ENCODE peak calls at places on chromosomes 4 and X, in five cellular contexts. A is AG09309, F is fibroblast of the aortic adventitia, L is IMR-90, W is WERI-Rb-1. T is an unnamed sample.

GRCh38 chr4:88275516-88275915 is 8.8 kb downstream of the PPM1K start:
- DNase-seq in A (no peak), F (no peak), L (peak; percentile 11), W (no peak), T (no peak)

GRCh38 chrX:119757979-119758681 is at the start of gene SOWAHD:
- DNase-seq in A (no peak), F (no peak), L (no peak), W (peak; percentile 29), T (peak; percentile 6)

GRCh38 chr4:26267087-26267486 is 53.7 kb upstream of the RBPJ start:
- DNase-seq in A (peak; percentile 7), F (peak; percentile 92), L (peak; percentile 53), W (no peak), T (no peak)

GRCh38 chr4:41028392-41029076 is 185.8 kb downstream of the APBB2 start:
- DNase-seq in A (peak; percentile 55), F (peak; percentile 65), L (peak; percentile 67), W (no peak), T (no peak)

GRCh38 chr4:56139241-56139827 is 190.6 kb downstream of the CEP135 start:
- DNase-seq in A (no peak), F (no peak), L (no peak), W (no peak), T (no peak)

GRCh38 chr4:23903859-23904438 is 14.1 kb upstream of the PPARGC1A start:
- DNase-seq in A (no peak), F (peak; percentile 0), L (no peak), W (no peak), T (no peak)

GRCh38 chrX:77493677-77494553 is 46.7 kb downstream of the FGF16 start:
- DNase-seq in A (peak; percentile 10), F (peak; percentile 23), L (peak; percentile 88), W (peak; percentile 89), T (peak; percentile 40)

GRCh38 chr4:94472056-94472826 is 20.5 kb downstream of the PDLIM5 start:
- DNase-seq in A (peak; percentile 78), F (peak; percentile 80), L (peak; percentile 69), W (no peak), T (peak; percentile 79)

GRCh38 chrX:152259150-152259549 is 120.8 kb upstream of the MAGEA10 start:
- DNase-seq in A (no peak), F (no peak), L (no peak), W (no peak), T (no peak)
- H3K4me3 ChIP-seq in A (no peak overlapping the region), F (no peak overlapping the region), L (no peak overlapping the region), W (no peak overlapping the region), T (no peak overlapping the region)

GRCh38 chr4:39621582-39621981 is 17.1 kb downstream of the SMIM14 start:
- DNase-seq in A (no peak), F (peak; percentile 68), L (peak; percentile 81), W (no peak), T (peak; percentile 73)
- H3K4me3 ChIP-seq in A (no peak overlapping the region), F (no peak overlapping the region), L (no peak overlapping the region), W (no peak overlapping the region), T (no peak overlapping the region)

GRCh38 chr4:59818656-59819055 is 1381.5 kb upstream of the ADGRL3 start:
- DNase-seq in A (no peak), F (no peak), L (no peak), W (no peak), T (no peak)
- H3K4me3 ChIP-seq in A (no peak overlapping the region), F (no peak overlapping the region), L (no peak overlapping the region), W (no peak overlapping the region), T (no peak overlapping the region)

DNA sequence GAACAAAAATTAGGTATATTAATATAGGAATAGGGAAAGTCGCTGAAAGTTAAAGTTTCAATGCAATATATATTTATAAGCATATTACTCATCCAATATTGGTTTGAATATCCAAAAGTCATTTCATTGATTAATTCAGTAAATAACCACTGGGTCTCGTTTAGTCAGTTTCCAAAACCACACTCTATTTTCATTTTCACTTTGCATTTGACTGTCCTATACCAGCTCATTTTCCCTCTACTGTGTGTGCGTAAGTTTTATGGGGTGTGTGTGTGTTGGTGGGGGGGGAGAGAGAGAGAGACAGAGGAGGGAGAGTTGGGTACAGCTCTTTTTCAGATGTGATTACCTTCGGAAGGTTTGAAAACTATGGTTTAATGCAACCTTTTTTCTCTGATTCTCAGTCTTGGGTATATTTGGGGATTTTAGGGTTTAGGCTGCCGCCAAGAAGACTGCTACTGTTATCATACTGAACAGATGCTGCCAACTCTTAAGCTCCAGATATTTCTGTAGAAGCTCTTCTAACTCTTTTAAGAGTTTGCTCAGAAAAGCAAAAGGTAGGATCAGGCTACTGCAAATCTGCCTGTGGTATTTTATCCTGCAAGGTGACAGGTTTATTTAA is 1427.4 kb downstream of the PCDH7 start:
- DNase-seq in A (no peak), F (peak; percentile 9), L (no peak), W (no peak), T (no peak)
- H3K4me3 ChIP-seq in A (no peak overlapping the region), F (no peak overlapping the region), L (no peak overlapping the region), W (no peak overlapping the region), T (peak overlapping the region; percentile 1)

GRCh38 chrX:44035576-44035975 is 62.4 kb upstream of the NDP start:
- DNase-seq in A (no peak), F (peak; percentile 35), L (no peak), W (no peak), T (no peak)
- H3K4me3 ChIP-seq in A (no peak overlapping the region), F (no peak overlapping the region), L (no peak overlapping the region), W (no peak overlapping the region), T (no peak overlapping the region)

GRCh38 chr4:102503831-102504786 is 3.0 kb downstream of the NFKB1 start:
- DNase-seq in A (no peak), F (no peak), L (no peak), W (no peak), T (peak; percentile 23)

GRCh38 chr4:102503301-102503746 is 2.2 kb downstream of the NFKB1 start:
- DNase-seq in A (no peak), F (no peak), L (no peak), W (no peak), T (no peak)

GRCh38 chr4:102501635-102502382 is 650 bp downstream of the NFKB1 start:
- DNase-seq in A (peak; percentile 28), F (peak; percentile 71), L (peak; percentile 76), W (peak; percentile 88), T (peak; percentile 68)

GRCh38 chr4:102500371-102501175 is 586 bp upstream of the NFKB1 start:
- DNase-seq in A (no peak), F (peak; percentile 61), L (peak; percentile 61), W (peak; percentile 67), T (peak; percentile 29)

GRCh38 chr4:102501176-102501634 is at the start of gene NFKB1:
- DNase-seq in A (peak; percentile 33), F (peak; percentile 84), L (peak; percentile 89), W (peak; percentile 62), T (peak; percentile 82)
- H3K4me3 ChIP-seq in A (peak within 1 kb of the TSS; percentile 91), F (peak within 1 kb of the TSS; percentile 86), L (peak within 1 kb of the TSS; percentile 70), W (peak within 1 kb of the TSS; percentile 84), T (peak within 1 kb of the TSS; percentile 63)